ENCODE peak calls at places on chromosome X, in four cellular contexts. J is breast epithelium, K is GM06990, O is astrocyte of the spinal cord. R is an unnamed sample.

GRCh38 chrX:30865020-30865419 is 24.0 kb downstream of the TAB3 start:
- DNase-seq in J (no peak), K (no peak), O (no peak), R (no peak)

GRCh38 chrX:1874416-1874815 is 259.6 kb downstream of the ASMT start:
- DNase-seq in J (no peak), K (no peak), O (no peak), R (no peak)

GRCh38 chrX:16465081-16465876 is 184.7 kb upstream of the S100G start:
- DNase-seq in J (no peak), K (no peak), O (peak; percentile 39), R (no peak)

GRCh38 chrX:29518100-29518499 is 697.3 kb upstream of the MAGEB2 start:
- DNase-seq in J (no peak), K (no peak), O (no peak), R (no peak)

GRCh38 chrX:154775611-154776349 is 13.1 kb downstream of the DKC1 start:
- DNase-seq in J (no peak), K (no peak), O (no peak), R (no peak)

GRCh38 chrX:10199212-10199611 is 42.4 kb downstream of the CLCN4 start:
- DNase-seq in J (no peak), K (peak; percentile 14), O (no peak), R (no peak)

GRCh38 chrX:46577116-46578005 is 3.8 kb downstream of the CHST7 start:
- DNase-seq in J (no peak), K (no peak), O (no peak), R (no peak)

GRCh38 chrX:11619426-11619825 is 46.3 kb downstream of the ARHGAP6 start:
- DNase-seq in J (no peak), K (no peak), O (no peak), R (no peak)

GRCh38 chrX:132876509-132876837 is 82.0 kb downstream of the HS6ST2 start:
- DNase-seq in J (no peak), K (no peak), O (no peak), R (no peak)

GRCh38 chrX:47831788-47832187 is 4.9 kb upstream of the ZNF81 start:
- DNase-seq in J (no peak), K (peak; percentile 10), O (no peak), R (no peak)

GRCh38 chrX:42714981-42715688 is 62.8 kb downstream of the PPP1R2C start:
- DNase-seq in J (peak; percentile 52), K (no peak), O (peak; percentile 38), R (no peak)

GRCh38 chrX:105219454-105220401 is 766 bp downstream of the TEX13A start:
- DNase-seq in J (no peak), K (peak; percentile 1), O (no peak), R (no peak)

GRCh38 chrX:150234126-150234525 is 129.0 kb upstream of the MAMLD1 start:
- DNase-seq in J (no peak), K (no peak), O (no peak), R (no peak)

GRCh38 chrX:20089845-20090244 is 26.9 kb downstream of the MAP7D2 start:
- DNase-seq in J (no peak), K (no peak), O (no peak), R (no peak)

GRCh38 chrX:68584221-68584620 is 63.2 kb upstream of the STARD8 start:
- DNase-seq in J (no peak), K (no peak), O (no peak), R (no peak)

GRCh38 chrX:1932231-1932630 is 317.4 kb downstream of the ASMT start:
- DNase-seq in J (no peak), K (no peak), O (peak; percentile 54), R (peak; percentile 54)

GRCh38 chrX:27633328-27633727 is 43.2 kb downstream of the DCAF8L2 start:
- DNase-seq in J (no peak), K (no peak), O (no peak), R (no peak)

GRCh38 chrX:17839269-17839668 is 21.8 kb downstream of the RAI2 start:
- DNase-seq in J (no peak), K (no peak), O (no peak), R (no peak)

GRCh38 chrX:134622056-134622812 is 36.0 kb downstream of the PLAC1 start:
- DNase-seq in J (no peak), K (peak; percentile 59), O (peak; percentile 89), R (peak; percentile 55)

GRCh38 chrX:115584715-115585114 is 23.7 kb downstream of the PLS3 start:
- DNase-seq in J (no peak), K (no peak), O (peak; percentile 61), R (no peak)

GRCh38 chrX:115583730-115584004 is 22.7 kb downstream of the PLS3 start:
- DNase-seq in J (no peak), K (no peak), O (peak; percentile 65), R (no peak)

GRCh38 chrX:115582035-115582870 is 21.3 kb downstream of the PLS3 start:
- DNase-seq in J (no peak), K (no peak), O (no peak), R (no peak)

GRCh38 chrX:115579786-115580294 is 18.9 kb downstream of the PLS3 start:
- DNase-seq in J (no peak), K (no peak), O (no peak), R (no peak)

GRCh38 chrX:115582871-115583729 is 22.1 kb downstream of the PLS3 start:
- DNase-seq in J (no peak), K (no peak), O (no peak), R (no peak)
- H3K4me3 ChIP-seq in J (no peak overlapping the region), K (no peak overlapping the region), O (no peak overlapping the region), R (no peak overlapping the region)

DNA sequence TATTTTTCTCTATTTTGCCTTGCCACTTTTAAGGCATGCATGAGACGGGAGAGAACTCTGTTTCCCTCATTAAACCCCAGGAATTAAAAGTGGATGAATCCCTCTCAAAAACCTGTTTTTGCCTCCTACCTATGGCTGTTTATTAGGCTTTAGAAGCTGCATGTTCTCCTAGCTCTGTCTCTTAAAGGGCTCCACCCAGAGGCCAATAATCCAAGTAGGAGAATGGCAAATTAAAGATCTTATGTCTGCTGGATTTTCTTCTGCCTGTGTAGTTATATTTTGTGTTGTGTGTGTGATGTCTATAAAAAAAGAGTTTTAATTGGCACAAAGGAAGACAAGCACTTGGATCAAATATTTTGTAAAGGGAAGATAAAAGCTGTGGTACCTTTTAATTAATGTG is 32.4 kb downstream of the MAGEC1 start:
- DNase-seq in J (no peak), K (no peak), O (peak; percentile 28), R (no peak)
- TF ChIP-seq CTCF in J (no peak), K (no peak), O (peak; percentile 28), R (no peak)

GRCh38 chrX:122866527-122866926 is 317.6 kb upstream of the GRIA3 start:
- DNase-seq in J (no peak), K (no peak), O (peak; percentile 82), R (peak; percentile 55)
- H3K4me3 ChIP-seq in J (no peak overlapping the region), K (no peak overlapping the region), O (no peak overlapping the region), R (no peak overlapping the region)

GRCh38 chrX:73944582-73944947 is 359.4 kb upstream of the ZCCHC13 start:
- DNase-seq in J (no peak), K (no peak), O (no peak), R (no peak)

GRCh38 chrX:73940893-73941470 is 363.0 kb upstream of the ZCCHC13 start:
- DNase-seq in J (no peak), K (no peak), O (no peak), R (no peak)

GRCh38 chrX:73943572-73943899 is 360.4 kb upstream of the ZCCHC13 start:
- DNase-seq in J (no peak), K (peak; percentile 6), O (no peak), R (no peak)

GRCh38 chrX:73943900-73944581 is 359.9 kb upstream of the ZCCHC13 start:
- DNase-seq in J (peak; percentile 83), K (peak; percentile 92), O (peak; percentile 94), R (peak; percentile 76)
- TF ChIP-seq CTCF in J (no peak), K (no peak), O (no peak), R (no peak)